ENCODE peak calls at places on chromosomes 12 and 14, in four cellular contexts. G, X, V and I are unnamed samples.

GRCh38 chr14:61281186-61281676 is at the start of gene TMEM30B:
- DNase-seq in V (no peak), G (no peak), X (no peak), I (no peak)

GRCh38 chr12:93710574-93710926 is 33.4 kb downstream of the CRADD start:
- DNase-seq in G (peak; percentile 36), X (no peak), V (no peak), I (no peak)

GRCh38 chr12:37543131-37543965 is 773.2 kb upstream of the ALG10B start:
- DNase-seq in V (no peak), X (no peak), G (no peak), I (no peak)

GRCh38 chr12:117098361-117099217 is 627 bp downstream of the TESC start:
- DNase-seq in G (peak; percentile 64), X (no peak), V (no peak), I (peak; percentile 37)

GRCh38 chr12:121404734-121405133 is 4.8 kb downstream of the RNF34 start:
- DNase-seq in X (no peak), V (no peak), G (no peak), I (no peak)

GRCh38 chr12:89087149-89087834 is 265.0 kb downstream of the DUSP6 start:
- DNase-seq in G (no peak), V (no peak), X (no peak), I (no peak)

GRCh38 chr12:27696864-27697564 is 767 bp downstream of the REP15 start:
- DNase-seq in G (no peak), V (no peak), X (no peak), I (no peak)

GRCh38 chr14:105844810-105845724 is 318.7 kb downstream of the TMEM121 start:
- DNase-seq in X (no peak), G (no peak), V (no peak), I (no peak)

GRCh38 chr12:23770202-23770938 is 179.1 kb downstream of the SOX5 start:
- DNase-seq in G (no peak), X (no peak), V (no peak), I (no peak)

GRCh38 chr14:21109377-21110260 is 8.8 kb downstream of the TMEM253 start:
- DNase-seq in V (no peak), X (peak; percentile 57), G (no peak), I (no peak)

GRCh38 chr14:63388766-63389431 is 70.2 kb upstream of the GPHB5 start:
- DNase-seq in X (peak; percentile 24), V (peak; percentile 58), G (peak; percentile 32), I (peak; percentile 20)

GRCh38 chr14:61177279-61178225 is 103.6 kb downstream of the TMEM30B start:
- DNase-seq in G (no peak), X (no peak), V (peak; percentile 31), I (no peak)

GRCh38 chr12:40158592-40159111 is 52.8 kb upstream of the SLC2A13 start:
- DNase-seq in V (no peak), G (no peak), X (no peak), I (no peak)

GRCh38 chr14:23025181-23025788 is 9.4 kb downstream of the PSMB5 start:
- DNase-seq in X (no peak), G (no peak), V (no peak), I (no peak)

DNA sequence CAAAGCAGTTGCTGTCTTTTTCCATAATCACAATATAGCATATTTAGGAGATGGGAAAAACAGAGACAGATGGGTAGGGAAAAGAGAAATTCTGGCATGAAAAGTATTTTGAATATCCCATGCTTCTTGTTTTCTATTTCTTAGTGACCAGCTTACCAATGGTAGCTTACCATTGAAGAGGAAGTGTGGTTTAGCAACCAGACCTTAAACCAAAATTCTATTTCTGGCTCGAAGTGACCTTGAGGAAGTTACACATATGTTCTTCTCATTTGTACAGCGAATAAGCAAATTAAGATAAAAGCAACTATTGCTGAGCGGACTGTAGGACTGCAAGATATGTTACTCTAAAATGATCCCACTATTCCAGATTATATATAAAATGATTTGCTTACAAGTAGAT is 82.9 kb downstream of the FGD4 start:
- DNase-seq in G (no peak), X (peak; percentile 12), V (no peak), I (no peak)
- TF ChIP-seq ELK1 in G (no peak), X (no peak), V (no peak), I (no peak)

DNA sequence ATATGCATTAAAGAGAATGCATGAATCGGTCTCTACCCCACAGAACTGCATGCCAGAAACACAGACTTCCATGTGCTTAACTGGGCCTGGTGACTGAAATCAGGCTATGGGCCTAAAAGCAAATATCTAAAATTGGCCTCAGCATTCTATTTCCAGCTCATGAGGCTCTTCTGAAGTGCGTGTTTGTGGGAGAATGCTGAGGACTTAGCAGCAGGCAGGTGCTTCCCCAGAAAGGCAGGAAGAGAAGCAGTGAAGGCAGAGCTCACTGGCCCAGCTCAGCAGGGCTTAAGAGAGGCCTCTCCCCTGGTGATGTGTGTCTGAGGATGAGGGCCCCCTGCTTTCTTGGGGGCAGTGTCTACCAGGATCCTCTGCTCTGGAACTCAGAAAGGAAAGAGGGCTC is 48.6 kb downstream of the ADGRD1 start:
- DNase-seq in V (no peak), X (peak; percentile 60), G (no peak), I (no peak)
- TF ChIP-seq BHLHE40 in V (no peak), X (peak; percentile 47), G (no peak), I (no peak)

DNA sequence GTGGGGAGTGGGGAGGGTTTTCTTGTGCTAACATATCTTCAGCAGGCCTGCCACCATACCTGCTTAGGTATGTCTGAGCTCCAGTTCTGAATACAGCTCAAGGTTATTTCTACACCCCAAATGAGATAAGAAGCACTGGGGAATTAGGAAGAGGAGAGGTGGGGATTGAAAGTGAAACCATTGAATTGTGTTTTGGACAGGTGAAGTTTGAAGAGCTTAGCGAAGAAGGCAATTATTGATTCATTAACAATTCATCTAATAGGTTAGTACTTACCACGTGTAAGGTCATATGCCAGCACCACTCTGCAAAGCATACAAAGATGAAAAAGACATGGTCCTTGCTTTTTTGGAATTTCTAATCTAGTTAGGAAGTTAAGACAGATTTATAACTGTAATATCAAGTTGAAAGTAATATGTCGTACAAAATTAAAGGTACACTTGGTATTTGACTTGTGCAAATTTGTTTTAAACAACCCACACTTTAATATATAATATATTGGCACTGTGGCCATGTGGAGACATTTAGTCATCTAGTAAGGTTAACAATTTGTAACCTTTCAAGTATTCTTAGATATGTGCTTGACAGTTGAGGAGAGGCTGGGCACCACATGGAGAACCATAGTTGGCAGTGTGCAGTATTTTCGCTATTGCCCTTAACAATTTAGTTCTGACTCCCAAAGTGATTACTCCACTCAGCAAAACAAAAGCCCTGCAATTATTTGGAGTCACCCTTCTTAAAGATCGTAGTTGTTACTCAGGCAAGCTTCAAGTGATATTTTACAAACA is 3.6 kb downstream of the SMCO3 start:
- DNase-seq in G (no peak), V (no peak), X (no peak), I (no peak)
- TF ChIP-seq ELK1 in G (no peak), V (no peak), X (no peak), I (no peak)

GRCh38 chr14:30445394-30445793 is 113.6 kb upstream of the G2E3 start:
- DNase-seq in G (no peak), X (no peak), V (no peak), I (no peak)

GRCh38 chr14:30445852-30446251 is 113.1 kb upstream of the G2E3 start:
- DNase-seq in V (no peak), X (no peak), G (no peak), I (no peak)

GRCh38 chr14:30440986-30441385 is 118.0 kb upstream of the G2E3 start:
- DNase-seq in V (no peak), X (no peak), G (no peak), I (no peak)

GRCh38 chr14:30443368-30444007 is 115.5 kb upstream of the G2E3 start:
- DNase-seq in X (no peak), G (no peak), V (peak; percentile 46), I (peak; percentile 46)

DNA sequence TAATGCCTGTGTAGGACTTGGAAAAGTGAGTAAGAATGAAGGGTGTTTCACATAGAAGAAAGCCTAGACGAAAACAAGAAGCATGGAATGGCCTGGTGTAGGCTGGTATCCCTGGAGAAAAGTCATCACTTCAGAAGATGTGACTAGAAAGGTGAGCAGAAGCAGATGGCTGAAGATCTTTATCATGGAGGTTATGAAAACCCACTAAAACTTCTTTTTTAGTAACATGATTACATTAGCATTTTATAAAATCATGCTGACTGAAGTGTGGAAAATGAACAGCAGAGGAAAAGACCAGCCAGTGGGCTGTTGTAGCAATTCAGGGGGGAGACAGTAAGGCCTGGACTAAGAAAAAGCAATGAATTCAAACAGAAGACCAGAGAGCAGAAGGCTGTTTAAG is 114.5 kb upstream of the G2E3 start:
- DNase-seq in V (no peak), X (no peak), G (no peak), I (no peak)
- TF ChIP-seq BHLHE40 in V (no peak), X (no peak), G (no peak), I (no peak)

DNA sequence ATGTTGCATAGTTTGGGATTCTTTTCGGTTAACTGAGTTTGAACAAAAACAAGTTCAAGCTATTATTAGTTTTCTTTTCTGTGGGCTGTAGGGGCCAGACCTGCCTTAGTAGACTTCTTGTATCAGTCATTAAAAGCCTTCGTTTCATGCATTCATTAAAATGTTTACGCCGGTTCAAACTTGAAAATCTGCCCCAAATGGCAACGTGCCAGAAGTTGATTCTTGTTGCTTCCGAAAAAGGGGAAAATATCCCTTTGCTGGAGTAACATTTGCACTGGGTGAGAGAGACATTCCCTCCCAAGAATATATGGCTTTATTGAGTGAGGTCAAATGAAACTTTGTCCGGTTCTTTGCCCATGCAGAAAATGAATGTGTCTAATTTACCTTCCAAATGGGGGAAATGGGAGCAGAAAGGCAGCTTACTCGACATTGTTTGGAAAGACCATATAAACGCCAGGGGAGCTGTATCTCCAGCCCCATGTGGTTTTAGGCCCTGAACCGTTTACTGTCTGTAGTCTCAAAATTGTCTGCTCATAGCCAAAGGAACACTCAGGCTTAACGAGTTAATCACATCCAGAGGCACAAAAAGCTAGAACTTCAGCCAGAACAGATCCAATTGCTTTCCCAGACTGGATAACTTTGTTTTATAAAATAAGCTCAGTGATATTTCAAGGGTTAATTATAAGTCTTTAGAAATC is 3.0 kb upstream of the EMP1 start:
- DNase-seq in G (no peak), V (no peak), X (no peak), I (no peak)
- TF ChIP-seq ELK1 in G (no peak), V (no peak), X (no peak), I (no peak)